ENCODE peak calls at places on chromosomes 1 and 21, in six cellular contexts. One of them, this sample, is unnamed.

GRCh38 chr1:27773732-27774445 is 870 bp downstream of the STX12 start:
- DNase-seq in anterior cingulate cortex: no peak
- DNase-seq in stimulated activated CD4-positive, alpha-beta T cell treated with anti-CD3 and anti-CD28 coated beads, Interleukin-2, amount 100 ng/mL, for 24 hours: no peak
- DNase-seq in nucleus accumbens: no peak
- DNase-seq in breast epithelium: no peak
- DNase-seq in B cell: peak
- DNase-seq in this sample: no peak

GRCh38 chr1:187051618-187052232 is 223.0 kb downstream of the PLA2G4A start:
- DNase-seq in anterior cingulate cortex: no peak
- DNase-seq in stimulated activated CD4-positive, alpha-beta T cell treated with anti-CD3 and anti-CD28 coated beads, Interleukin-2, amount 100 ng/mL, for 24 hours: no peak
- DNase-seq in nucleus accumbens: no peak
- DNase-seq in breast epithelium: no peak
- DNase-seq in B cell: peak
- DNase-seq in this sample: peak

GRCh38 chr1:41024953-41025352 is 3.4 kb upstream of the SLFNL1 start:
- DNase-seq in anterior cingulate cortex: no peak
- DNase-seq in stimulated activated CD4-positive, alpha-beta T cell treated with anti-CD3 and anti-CD28 coated beads, Interleukin-2, amount 100 ng/mL, for 24 hours: no peak
- DNase-seq in nucleus accumbens: no peak
- DNase-seq in breast epithelium: no peak
- DNase-seq in B cell: no peak
- DNase-seq in this sample: no peak

GRCh38 chr1:9759939-9760338 is 63.8 kb downstream of the CLSTN1 start:
- DNase-seq in anterior cingulate cortex: no peak
- DNase-seq in stimulated activated CD4-positive, alpha-beta T cell treated with anti-CD3 and anti-CD28 coated beads, Interleukin-2, amount 100 ng/mL, for 24 hours: no peak
- DNase-seq in nucleus accumbens: no peak
- DNase-seq in breast epithelium: no peak
- DNase-seq in B cell: no peak
- DNase-seq in this sample: no peak

GRCh38 chr1:154845174-154845573 is 24.9 kb downstream of the KCNN3 start:
- DNase-seq in anterior cingulate cortex: no peak
- DNase-seq in stimulated activated CD4-positive, alpha-beta T cell treated with anti-CD3 and anti-CD28 coated beads, Interleukin-2, amount 100 ng/mL, for 24 hours: no peak
- DNase-seq in nucleus accumbens: no peak
- DNase-seq in breast epithelium: no peak
- DNase-seq in B cell: no peak
- DNase-seq in this sample: no peak

GRCh38 chr1:47804127-47804526 is 193.1 kb downstream of the TRABD2B start:
- DNase-seq in anterior cingulate cortex: no peak
- DNase-seq in stimulated activated CD4-positive, alpha-beta T cell treated with anti-CD3 and anti-CD28 coated beads, Interleukin-2, amount 100 ng/mL, for 24 hours: no peak
- DNase-seq in nucleus accumbens: no peak
- DNase-seq in breast epithelium: no peak
- DNase-seq in B cell: no peak
- DNase-seq in this sample: peak

GRCh38 chr1:228014235-228014930 is 7.6 kb downstream of the WNT3A start:
- DNase-seq in anterior cingulate cortex: no peak
- DNase-seq in stimulated activated CD4-positive, alpha-beta T cell treated with anti-CD3 and anti-CD28 coated beads, Interleukin-2, amount 100 ng/mL, for 24 hours: no peak
- DNase-seq in nucleus accumbens: no peak
- DNase-seq in breast epithelium: peak
- DNase-seq in B cell: no peak
- DNase-seq in this sample: peak

GRCh38 chr1:215749423-215749822 is 182.3 kb downstream of the KCTD3 start:
- DNase-seq in anterior cingulate cortex: no peak
- DNase-seq in stimulated activated CD4-positive, alpha-beta T cell treated with anti-CD3 and anti-CD28 coated beads, Interleukin-2, amount 100 ng/mL, for 24 hours: no peak
- DNase-seq in nucleus accumbens: no peak
- DNase-seq in breast epithelium: no peak
- DNase-seq in B cell: no peak
- DNase-seq in this sample: no peak

GRCh38 chr1:185741551-185741950 is 7.4 kb downstream of the HMCN1 start:
- DNase-seq in anterior cingulate cortex: no peak
- DNase-seq in stimulated activated CD4-positive, alpha-beta T cell treated with anti-CD3 and anti-CD28 coated beads, Interleukin-2, amount 100 ng/mL, for 24 hours: no peak
- DNase-seq in nucleus accumbens: no peak
- DNase-seq in breast epithelium: no peak
- DNase-seq in B cell: no peak
- DNase-seq in this sample: no peak

GRCh38 chr1:31755197-31755611 is 8.9 kb downstream of the ADGRB2 start:
- DNase-seq in anterior cingulate cortex: no peak
- DNase-seq in stimulated activated CD4-positive, alpha-beta T cell treated with anti-CD3 and anti-CD28 coated beads, Interleukin-2, amount 100 ng/mL, for 24 hours: no peak
- DNase-seq in nucleus accumbens: no peak
- DNase-seq in breast epithelium: peak
- DNase-seq in B cell: no peak
- DNase-seq in this sample: no peak

GRCh38 chr21:31721381-31721780 is 10.5 kb downstream of the SCAF4 start:
- DNase-seq in anterior cingulate cortex: no peak
- DNase-seq in stimulated activated CD4-positive, alpha-beta T cell treated with anti-CD3 and anti-CD28 coated beads, Interleukin-2, amount 100 ng/mL, for 24 hours: no peak
- DNase-seq in nucleus accumbens: no peak
- DNase-seq in breast epithelium: no peak
- DNase-seq in B cell: no peak
- DNase-seq in this sample: no peak

GRCh38 chr1:31326461-31326860 is 29.6 kb downstream of the ZCCHC17 start:
- DNase-seq in anterior cingulate cortex: no peak
- DNase-seq in stimulated activated CD4-positive, alpha-beta T cell treated with anti-CD3 and anti-CD28 coated beads, Interleukin-2, amount 100 ng/mL, for 24 hours: no peak
- DNase-seq in nucleus accumbens: no peak
- DNase-seq in breast epithelium: no peak
- DNase-seq in B cell: no peak
- DNase-seq in this sample: no peak

GRCh38 chr1:78492376-78492950 is 1.7 kb downstream of the PTGFR start:
- DNase-seq in anterior cingulate cortex: no peak
- DNase-seq in stimulated activated CD4-positive, alpha-beta T cell treated with anti-CD3 and anti-CD28 coated beads, Interleukin-2, amount 100 ng/mL, for 24 hours: no peak
- DNase-seq in nucleus accumbens: no peak
- DNase-seq in breast epithelium: no peak
- DNase-seq in B cell: no peak
- DNase-seq in this sample: no peak